ENCODE peak calls at places on chromosomes 12 and 14, in eight cellular contexts. L, V, O, I, Z, U, S and W are unnamed samples.

GRCh38 chr14:92459479-92460421 is 53.8 kb upstream of the RIN3 start:
- DNase-seq in U (no peak), S (no peak), V (peak), Z (no peak), O (no peak), L (no peak), I (no peak), W (peak)

GRCh38 chr14:70317969-70318634 is 41.4 kb downstream of the COX16 start:
- DNase-seq in Z (peak), V (no peak), L (no peak), S (peak), I (peak), U (no peak), O (peak), W (no peak)

GRCh38 chr14:31419179-31420012 is 954 bp downstream of the HEATR5A start:
- DNase-seq in L (no peak), S (no peak), Z (no peak), U (no peak), O (no peak), V (no peak), I (no peak), W (no peak)

GRCh38 chr12:15856097-15856982 is 25.8 kb upstream of the STRAP start:
- DNase-seq in S (peak), U (no peak), I (peak), V (peak), Z (no peak), L (no peak), O (peak), W (no peak)

GRCh38 chr12:128111951-128112350 is 155.0 kb upstream of the TMEM132C start:
- DNase-seq in Z (no peak), O (no peak), L (no peak), I (no peak), U (no peak), V (no peak), S (no peak), W (no peak)

GRCh38 chr12:51004504-51004903 is 21.7 kb downstream of the SLC11A2 start:
- DNase-seq in V (no peak), L (no peak), I (no peak), U (no peak), Z (no peak), S (no peak), O (no peak), W (no peak)

GRCh38 chr14:63039800-63040380 is 5.4 kb downstream of the KCNH5 start:
- DNase-seq in L (no peak), O (no peak), S (peak), I (peak), Z (peak), U (no peak), V (no peak), W (no peak)

GRCh38 chr14:103688906-103689902 is 26.0 kb downstream of the XRCC3 start:
- DNase-seq in U (peak), Z (no peak), V (no peak), L (no peak), O (no peak), S (no peak), I (no peak), W (no peak)

GRCh38 chr12:57485695-57486094 is 2.2 kb upstream of the MARS1 start:
- DNase-seq in S (no peak), U (no peak), Z (no peak), O (no peak), L (no peak), I (no peak), V (no peak), W (no peak)

GRCh38 chr14:96592591-96593388 is 90.6 kb downstream of the PAPOLA start:
- DNase-seq in I (peak), O (peak), V (no peak), S (no peak), Z (peak), L (peak), U (peak), W (no peak)

GRCh38 chr14:105858676-105859025 is 332.3 kb downstream of the TMEM121 start:
- DNase-seq in L (no peak), I (no peak), S (no peak), U (peak), O (no peak), Z (no peak), V (peak), W (no peak)

GRCh38 chr14:61889914-61890351 is 127.7 kb downstream of the SNAPC1 start:
- DNase-seq in O (no peak), L (no peak), V (no peak), U (no peak), Z (no peak), S (no peak), I (no peak), W (no peak)

GRCh38 chr12:124109760-124110159 is 136.7 kb downstream of the ZNF664 start:
- DNase-seq in S (peak), U (no peak), Z (peak), V (no peak), O (no peak), I (peak), L (no peak), W (no peak)

GRCh38 chr14:96011609-96012008 is 27.6 kb upstream of the C14orf132 start:
- DNase-seq in Z (no peak), L (no peak), S (no peak), I (no peak), V (no peak), O (no peak), U (no peak), W (no peak)

GRCh38 chr12:14810953-14811483 is 3.0 kb downstream of the SMCO3 start:
- DNase-seq in Z (no peak), V (no peak), L (no peak), O (no peak), I (peak), S (peak), U (no peak), W (no peak)

GRCh38 chr12:120970310-120970709 is 8.0 kb upstream of the HNF1A start:
- DNase-seq in U (no peak), Z (no peak), S (no peak), O (no peak), V (no peak), L (no peak), I (no peak), W (no peak)

GRCh38 chr12:3315201-3315661 is 175.8 kb upstream of the PRMT8 start:
- DNase-seq in O (no peak), Z (peak), I (peak), S (peak), L (no peak), V (peak), U (peak), W (peak)

GRCh38 chr12:107441906-107442305 is 243.7 kb upstream of the PWP1 start:
- DNase-seq in O (no peak), S (no peak), U (no peak), L (no peak), Z (no peak), I (peak), V (no peak), W (no peak)

GRCh38 chr12:75341873-75342272 is 7.4 kb downstream of the GLIPR1L1 start:
- DNase-seq in V (no peak), I (no peak), Z (no peak), S (no peak), O (no peak), U (no peak), L (no peak), W (no peak)

GRCh38 chr14:23015618-23016017 is 5.7 kb upstream of the C14orf93 start:
- DNase-seq in O (no peak), U (no peak), L (no peak), I (no peak), S (no peak), Z (no peak), V (no peak), W (no peak)

GRCh38 chr12:14756331-14757143 is 46.7 kb downstream of the WBP11 start:
- DNase-seq in S (no peak), Z (peak), V (no peak), O (no peak), I (no peak), U (no peak), L (peak), W (no peak)

GRCh38 chr14:52801014-52801708 is 9.8 kb upstream of the GNPNAT1 start:
- DNase-seq in O (no peak), I (no peak), V (no peak), U (no peak), Z (no peak), L (no peak), S (no peak), W (no peak)

GRCh38 chr12:105384220-105384619 is 53.7 kb downstream of the C12orf75 start:
- DNase-seq in I (no peak), Z (no peak), S (no peak), O (no peak), V (no peak), U (no peak), L (no peak), W (no peak)

GRCh38 chr14:63544641-63545234 is 1.6 kb upstream of the PPP2R5E start:
- DNase-seq in O (peak), L (no peak), V (no peak), U (no peak), Z (peak), I (no peak), S (no peak), W (no peak)

GRCh38 chr12:25194722-25195055 is 271 bp downstream of the DNAI7 start:
- DNase-seq in O (no peak), Z (no peak), V (no peak), I (no peak), L (no peak), U (no peak), S (no peak), W (no peak)

GRCh38 chr12:69291278-69291593 is 51.9 kb downstream of the CPSF6 start:
- DNase-seq in O (no peak), Z (no peak), S (no peak), U (no peak), L (no peak), V (no peak), I (no peak), W (no peak)

GRCh38 chr14:92958373-92959188 is 35.6 kb downstream of the CHGA start:
- DNase-seq in L (no peak), S (no peak), Z (no peak), V (no peak), U (no peak), I (no peak), O (peak), W (no peak)

GRCh38 chr14:105980224-105980623 is 453.8 kb downstream of the TMEM121 start:
- DNase-seq in L (no peak), I (no peak), U (no peak), O (no peak), S (no peak), Z (no peak), V (no peak), W (no peak)

GRCh38 chr12:62977879-62978278 is 42.9 kb upstream of the PPM1H start:
- DNase-seq in O (no peak), L (no peak), S (no peak), U (no peak), Z (no peak), I (no peak), V (no peak), W (no peak)

GRCh38 chr12:110585231-110585799 is 2.2 kb upstream of the PPTC7 start:
- DNase-seq in I (peak), O (no peak), L (no peak), Z (no peak), U (no peak), V (no peak), S (peak), W (no peak)

GRCh38 chr12:65389436-65389835 is 111.0 kb downstream of the MSRB3 start:
- DNase-seq in U (no peak), S (no peak), I (no peak), L (no peak), O (no peak), V (no peak), Z (no peak), W (no peak)
- H3K27ac ChIP-seq in U (no peak), S (no peak), I (no peak), L (no peak), O (no peak), V (no peak), Z (no peak), W (no peak)

GRCh38 chr12:12070149-12070548 is 590 bp upstream of the BCL2L14 start:
- DNase-seq in O (no peak), S (no peak), L (no peak), U (no peak), I (no peak), Z (no peak), V (no peak), W (no peak)
- H3K4me3 ChIP-seq in O (no peak), S (no peak), L (peak), U (no peak), I (no peak), Z (no peak), V (no peak), W (no peak)

DNA sequence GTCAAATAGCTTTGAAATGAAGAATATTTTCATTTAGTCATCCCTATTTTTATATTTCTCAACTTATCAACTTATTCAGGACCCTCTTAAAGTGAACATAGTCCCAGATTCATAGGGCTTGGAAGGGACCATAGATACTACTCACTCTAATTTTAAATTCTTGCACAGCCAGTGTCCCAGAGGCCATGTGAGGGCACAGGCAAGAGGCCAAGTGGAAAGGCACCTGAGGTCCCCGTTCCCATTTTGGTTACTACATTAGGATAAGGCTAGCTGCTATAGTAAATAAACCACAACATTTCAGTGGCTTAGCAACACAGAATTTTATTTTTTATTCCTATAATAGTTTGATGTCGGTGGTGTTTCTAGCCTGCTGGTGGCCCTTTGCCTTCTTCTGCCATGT is 227.8 kb downstream of the SPTSSA start:
- DNase-seq in L (no peak), O (no peak), S (no peak), V (no peak), I (no peak), Z (no peak), U (no peak), W (no peak)
- H3K27ac ChIP-seq in L (no peak), O (no peak), S (no peak), V (no peak), I (no peak), Z (no peak), U (no peak), W (no peak)

GRCh38 chr12:12586879-12587675 is 24.4 kb upstream of the DUSP16 start:
- DNase-seq in O (no peak), Z (no peak), U (no peak), I (peak), L (no peak), S (peak), V (no peak), W (no peak)
- H3K4me3 ChIP-seq in O (no peak), Z (no peak), U (no peak), I (no peak), L (no peak), S (peak), V (no peak), W (no peak)

GRCh38 chr14:49853158-49853477 is 530 bp upstream of the NEMF start:
- DNase-seq in U (no peak), O (no peak), S (no peak), Z (peak), I (no peak), V (no peak), L (no peak), W (no peak)

GRCh38 chr14:49849213-49849847 is 3.3 kb downstream of the NEMF start:
- DNase-seq in I (no peak), S (no peak), U (no peak), O (no peak), V (no peak), Z (no peak), L (no peak), W (no peak)

GRCh38 chr14:49852351-49853157 is at the start of gene NEMF:
- DNase-seq in O (peak), U (peak), Z (peak), S (peak), I (peak), V (peak), L (peak), W (peak)

GRCh38 chr14:49857427-49858003 is 4.9 kb upstream of the NEMF start:
- DNase-seq in V (no peak), U (no peak), I (no peak), Z (no peak), O (no peak), L (no peak), S (no peak), W (no peak)

DNA sequence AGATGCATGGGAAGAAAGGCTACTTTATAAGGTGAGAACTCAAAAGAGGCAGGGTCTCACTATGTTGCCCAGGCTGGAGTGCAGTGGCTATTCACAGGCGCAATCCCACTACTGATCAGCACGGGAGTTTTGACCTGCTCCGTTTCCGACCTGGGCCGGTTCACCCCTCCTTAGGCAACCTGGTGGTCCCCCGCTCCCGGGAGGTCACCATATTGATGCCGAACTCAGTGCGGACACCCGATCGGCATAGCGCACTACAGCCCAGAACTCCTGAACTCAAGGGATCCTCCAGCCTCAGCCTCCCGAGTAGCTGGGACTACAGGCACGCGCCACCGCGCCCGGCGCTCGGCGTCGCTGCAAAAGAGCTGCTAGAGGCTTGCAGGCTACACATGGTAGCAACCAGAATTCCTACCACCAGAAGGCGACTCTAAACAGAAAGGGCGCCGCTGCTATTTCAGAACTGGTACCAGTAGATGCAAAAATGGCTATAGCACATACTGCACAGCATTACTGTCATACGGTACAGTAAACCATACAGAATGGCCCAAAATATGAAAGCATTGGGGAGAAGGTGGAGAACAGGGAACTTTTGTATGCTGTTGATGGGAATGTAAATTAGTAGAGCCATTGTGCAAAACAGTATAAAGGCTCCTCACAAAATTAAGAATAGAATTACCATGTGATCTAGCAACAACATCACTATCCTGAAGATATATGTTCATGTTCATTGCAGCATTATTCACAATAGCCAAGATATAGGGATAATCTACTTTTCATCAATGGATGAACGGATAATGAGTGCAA is 1.2 kb upstream of the NEMF start:
- DNase-seq in O (peak), S (peak), V (peak), Z (peak), U (peak), L (peak), I (peak), W (peak)
- H3K27ac ChIP-seq in O (peak), S (no peak), V (peak), Z (no peak), U (no peak), L (peak), I (no peak), W (no peak)

GRCh38 chr12:117552971-117553370 is 191.5 kb upstream of the NOS1 start:
- DNase-seq in I (no peak), Z (no peak), S (no peak), O (no peak), V (no peak), L (no peak), U (no peak), W (no peak)
- H3K4me3 ChIP-seq in I (no peak), Z (no peak), S (no peak), O (no peak), V (no peak), L (no peak), U (no peak), W (no peak)